ENCODE peak calls at places on chromosomes 7 and 10, in eight cellular contexts. Z is activated CD8-positive, alpha-beta memory T cell treated with anti-CD3 and anti-CD28 coated beads for 24 hours; U is activated CD4-positive, alpha-beta T cell treated with anti-CD3 and anti-CD28 coated beads for 48 hours; X is stimulated activated CD8-positive, alpha-beta memory T cell treated with anti-CD3 and anti-CD28 coated beads, Interleukin-12 subunit alpha, Interleukin-12 subunit beta, amount 100 ng/mL, for 4 hours; Q is fibroblast of pulmonary artery; T is GM13977; K is A549; M is NCI-H1105. I is an unnamed sample.

GRCh38 chr7:23520582-23520981 is 11.2 kb downstream of the TRA2A start:
- DNase-seq in Z (peak; percentile 38), M (no peak), U (peak; percentile 33), Q (no peak), X (no peak), K (peak; percentile 29), T (no peak), I (peak; percentile 31)

GRCh38 chr7:132575336-132575986 is 809 bp downstream of the PLXNA4 start:
- DNase-seq in K (peak; percentile 42), Q (peak; percentile 64), M (peak; percentile 34), U (peak; percentile 19), X (no peak), T (peak; percentile 34), Z (peak; percentile 67), I (peak; percentile 63)

GRCh38 chr7:147992698-147993097 is 597.9 kb upstream of the C7orf33 start:
- DNase-seq in Z (no peak), T (no peak), Q (no peak), X (no peak), M (no peak), K (no peak), U (no peak), I (no peak)

GRCh38 chr7:156579566-156579965 is 61.0 kb upstream of the RNF32 start:
- DNase-seq in M (no peak), U (no peak), K (no peak), X (no peak), Z (no peak), Q (no peak), T (no peak), I (no peak)

GRCh38 chr7:101507791-101508252 is 121.3 kb downstream of the MYL10 start:
- DNase-seq in U (peak; percentile 57), Q (peak; percentile 46), M (peak; percentile 77), T (peak; percentile 57), X (no peak), K (peak; percentile 84), Z (peak; percentile 60), I (peak; percentile 64)

GRCh38 chr7:25615005-25615404 is 386.7 kb upstream of the NPVF start:
- DNase-seq in Q (no peak), K (no peak), U (no peak), T (no peak), Z (no peak), M (no peak), X (no peak), I (no peak)

GRCh38 chr10:77726301-77726700 is 88.7 kb upstream of the KCNMA1 start:
- DNase-seq in U (no peak), T (no peak), Z (no peak), Q (no peak), X (no peak), K (no peak), M (no peak), I (no peak)

GRCh38 chr7:91875851-91876250 is 4.7 kb downstream of the MTERF1 start:
- DNase-seq in X (no peak), U (no peak), M (no peak), Z (no peak), Q (peak; percentile 24), K (no peak), T (no peak), I (no peak)

GRCh38 chr10:22451346-22451745 is 106.0 kb downstream of the SPAG6 start:
- DNase-seq in Z (no peak), T (no peak), U (no peak), K (no peak), X (no peak), Q (no peak), M (no peak), I (no peak)

GRCh38 chr7:25886387-25887240 is 265.4 kb upstream of the NFE2L3 start:
- DNase-seq in U (no peak), K (no peak), Z (no peak), M (no peak), T (no peak), X (no peak), Q (no peak), I (peak; percentile 35)

GRCh38 chr10:12703813-12704212 is 297.7 kb downstream of the CCDC3 start:
- DNase-seq in M (no peak), U (no peak), Z (no peak), K (peak; percentile 57), X (no peak), Q (peak; percentile 75), T (no peak), I (no peak)

I was measured in glutamatergic neuron.